ENCODE peak calls at places on chromosomes 6 and 20, in nine cellular contexts. B is upper lobe of left lung, H is Panc1, E is GM23338, L is breast epithelium, J is stomach, P is transverse colon, Y is SK-N-SH, T is H1. W is an unnamed sample.

GRCh38 chr20:45392733-45393132 is 14.6 kb upstream of the TP53TG5 start:
- DNase-seq in H (no peak), P (no peak), Y (no peak), B (no peak), J (no peak), E (peak), T (no peak), L (no peak), W (no peak)

GRCh38 chr20:36604952-36605308 is 649 bp upstream of the RAB5IF start:
- DNase-seq in P (peak), T (no peak), Y (peak), J (peak), E (peak), B (no peak), L (peak), H (no peak), W (peak)

GRCh38 chr6:153167026-153167891 is 36.2 kb upstream of the RGS17 start:
- DNase-seq in Y (no peak), P (no peak), T (no peak), B (no peak), E (no peak), J (no peak), H (peak), L (no peak), W (no peak)

GRCh38 chr6:15897063-15897934 is 231.6 kb upstream of the MYLIP start:
- DNase-seq in T (no peak), P (no peak), E (peak), B (no peak), L (no peak), Y (no peak), J (no peak), H (no peak), W (no peak)

GRCh38 chr6:34485321-34486060 is 19.6 kb downstream of the PACSIN1 start:
- DNase-seq in B (no peak), E (no peak), Y (peak), P (no peak), T (no peak), H (no peak), L (no peak), J (no peak), W (no peak)

GRCh38 chr6:20861479-20861878 is 327.2 kb downstream of the CDKAL1 start:
- DNase-seq in J (no peak), L (no peak), B (no peak), P (no peak), T (no peak), E (no peak), Y (peak), H (no peak), W (no peak)

GRCh38 chr6:144013486-144013909 is 5.4 kb upstream of the PLAGL1 start:
- DNase-seq in P (peak), E (peak), J (peak), B (no peak), L (peak), T (peak), Y (peak), H (peak), W (peak)

GRCh38 chr20:22446613-22447447 is 137.5 kb downstream of the FOXA2 start:
- DNase-seq in L (peak), P (no peak), Y (no peak), B (no peak), J (no peak), H (no peak), E (no peak), T (no peak), W (no peak)

GRCh38 chr20:11711214-11711613 is 206.5 kb upstream of the BTBD3 start:
- DNase-seq in Y (no peak), E (peak), H (no peak), L (no peak), J (no peak), P (no peak), T (no peak), B (no peak), W (no peak)

GRCh38 chr6:41097467-41098090 is 24.8 kb downstream of the NFYA start:
- DNase-seq in E (no peak), T (no peak), J (no peak), B (no peak), H (no peak), L (no peak), P (no peak), Y (no peak), W (no peak)

GRCh38 chr6:131728296-131728939 is 17.6 kb upstream of the CTAGE9 start:
- DNase-seq in P (no peak), J (no peak), E (no peak), L (no peak), Y (no peak), T (no peak), H (no peak), B (no peak), W (no peak)

GRCh38 chr6:165956874-165957273 is 210.8 kb downstream of the TBXT start:
- DNase-seq in J (no peak), E (no peak), B (no peak), H (no peak), Y (no peak), P (no peak), T (no peak), L (no peak), W (no peak)

GRCh38 chr6:167786859-167787675 is 39.6 kb upstream of the AFDN start:
- DNase-seq in P (no peak), Y (no peak), J (no peak), T (no peak), L (peak), H (no peak), B (no peak), E (no peak), W (no peak)

GRCh38 chr6:36306365-36306764 is 30.3 kb downstream of the BNIP5 start:
- DNase-seq in Y (no peak), H (no peak), J (no peak), B (no peak), L (no peak), P (no peak), E (no peak), T (no peak), W (no peak)

GRCh38 chr20:49620364-49621240 is 52.7 kb upstream of the PTGIS start:
- DNase-seq in H (no peak), Y (no peak), T (no peak), J (no peak), L (no peak), B (no peak), E (no peak), P (no peak), W (peak)

GRCh38 chr20:11796041-11796440 is 121.7 kb upstream of the BTBD3 start:
- DNase-seq in T (no peak), P (no peak), B (no peak), E (no peak), L (no peak), J (no peak), H (no peak), Y (no peak), W (no peak)

GRCh38 chr6:165661416-165662001 is 1.5 kb downstream of the PDE10A start:
- DNase-seq in B (peak), Y (peak), L (no peak), J (no peak), T (peak), P (no peak), H (no peak), E (no peak), W (no peak)

GRCh38 chr6:35736293-35736894 is 438 bp upstream of the ARMC12 start:
- DNase-seq in H (no peak), B (no peak), E (peak), T (peak), Y (peak), L (peak), P (peak), J (peak), W (peak)

GRCh38 chr20:37670426-37670825 is 23.4 kb upstream of the CTNNBL1 start:
- DNase-seq in L (no peak), Y (peak), T (no peak), P (peak), J (no peak), H (no peak), B (peak), E (no peak), W (no peak)

DNA sequence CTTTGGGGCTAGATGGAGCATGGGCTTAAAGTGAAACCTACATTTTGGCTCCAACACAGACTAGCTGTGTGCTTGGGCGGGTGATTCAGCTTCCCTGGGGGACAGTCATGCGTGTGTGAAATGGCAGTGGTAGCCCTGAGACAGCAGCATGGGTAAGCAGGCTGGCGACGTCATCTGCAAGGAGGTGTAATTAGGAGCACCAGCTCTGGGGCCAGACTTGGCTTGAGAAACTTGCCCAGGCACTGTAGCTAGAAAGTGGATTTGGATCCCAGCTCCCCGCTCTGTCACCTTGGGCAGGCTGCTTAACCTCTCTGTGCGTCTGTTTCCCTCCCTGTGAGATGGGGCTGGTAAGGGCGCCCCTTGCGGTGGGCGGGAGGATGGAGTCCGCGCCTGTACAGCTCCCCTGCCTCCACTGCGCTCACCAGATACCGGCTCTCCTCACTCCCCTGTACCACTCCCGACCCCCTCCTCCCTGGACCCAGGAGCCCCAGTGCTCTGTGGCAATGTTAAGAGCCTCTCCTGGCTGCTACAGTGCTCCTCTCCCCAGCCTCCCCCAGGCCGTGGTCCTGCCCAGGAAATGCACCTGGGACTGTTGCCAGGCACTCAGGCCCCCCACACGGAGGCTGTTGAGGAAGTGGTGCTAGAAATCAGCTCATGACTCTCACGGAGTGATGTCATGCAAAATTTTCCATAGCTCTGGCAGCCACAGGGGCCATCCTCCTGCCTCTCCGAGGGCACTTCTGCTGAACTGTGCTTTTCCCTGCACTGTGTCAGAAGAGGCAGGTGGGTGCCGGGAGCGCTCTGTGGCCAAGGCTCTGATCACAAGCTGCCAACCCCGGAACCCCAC is 44.6 kb downstream of the SYNJ2 start:
- DNase-seq in T (peak), J (peak), P (peak), L (peak), B (peak), H (no peak), Y (peak), E (peak), W (peak)
- TF ChIP-seq POLR2AphosphoS5 in T (no peak), J (peak), P (no peak), L (peak), B (peak), H (no peak), Y (peak), E (no peak), W (no peak)

GRCh38 chr6:111487656-111488055 is 4.6 kb upstream of the REV3L start:
- DNase-seq in Y (no peak), E (no peak), J (no peak), T (no peak), P (no peak), L (no peak), H (no peak), B (no peak), W (no peak)
- TF ChIP-seq POLR2AphosphoS5 in Y (no peak), E (no peak), J (peak), T (no peak), P (no peak), L (no peak), H (no peak), B (peak), W (no peak)

GRCh38 chr20:63100401-63100925 is 93.7 kb upstream of the BHLHE23 start:
- DNase-seq in P (peak), L (no peak), B (no peak), T (peak), H (no peak), J (no peak), Y (no peak), E (no peak), W (no peak)
- TF ChIP-seq POLR2AphosphoS5 in P (no peak), L (no peak), B (no peak), T (no peak), H (no peak), J (no peak), Y (no peak), E (no peak), W (no peak)

DNA sequence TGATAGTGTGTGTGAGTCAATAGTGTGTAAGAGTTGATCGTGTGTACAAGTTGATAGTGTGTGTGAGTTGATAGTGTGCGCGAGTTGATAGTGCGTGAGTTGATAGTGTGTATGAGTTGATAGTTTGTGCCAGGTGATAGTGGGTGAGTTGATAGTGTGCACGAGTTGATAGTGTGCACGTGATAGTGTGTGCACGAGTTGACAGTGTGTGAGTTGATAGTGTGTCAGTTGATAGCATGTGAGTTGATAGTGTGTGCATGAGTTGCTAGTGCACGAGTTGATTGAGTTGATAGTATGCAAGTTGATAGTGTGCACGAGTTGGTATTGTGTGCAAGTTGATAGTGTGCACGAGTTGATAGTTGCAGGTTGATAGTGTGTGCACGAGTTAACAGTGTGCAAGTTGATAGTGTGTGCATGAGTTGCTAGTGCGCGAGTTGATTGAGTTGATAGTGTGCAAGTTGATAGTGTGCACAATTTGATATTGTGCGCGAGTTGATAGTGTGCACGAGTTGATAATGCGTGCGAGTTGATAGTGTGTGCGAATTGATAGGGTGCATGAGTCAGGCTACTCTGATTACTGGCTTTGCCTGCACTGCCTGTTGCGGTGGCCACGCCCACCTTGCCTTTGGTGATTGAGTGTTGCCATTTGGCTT is 35.7 kb upstream of the IYD start:
- DNase-seq in B (no peak), Y (no peak), P (no peak), T (no peak), L (no peak), J (peak), H (no peak), E (no peak), W (no peak)
- TF ChIP-seq POLR2AphosphoS5 in B (no peak), Y (no peak), P (no peak), T (no peak), L (no peak), J (peak), H (no peak), E (no peak), W (no peak)

GRCh38 chr20:51310216-51310615 is 232.3 kb downstream of the NFATC2 start:
- DNase-seq in L (no peak), T (no peak), E (no peak), Y (no peak), J (no peak), B (no peak), P (no peak), H (no peak), W (no peak)
- TF ChIP-seq POLR2AphosphoS5 in L (no peak), T (no peak), E (no peak), Y (no peak), J (no peak), B (no peak), P (no peak), H (no peak), W (no peak)

GRCh38 chr6:150877928-150878327 is 12.4 kb downstream of the MTHFD1L start:
- DNase-seq in L (no peak), Y (no peak), T (no peak), E (no peak), P (peak), B (no peak), J (peak), H (no peak), W (no peak)
- TF ChIP-seq POLR2AphosphoS5 in L (no peak), Y (no peak), T (no peak), E (no peak), P (no peak), B (no peak), J (no peak), H (no peak), W (no peak)

GRCh38 chr6:157432231-157432630 is 51.2 kb downstream of the ZDHHC14 start:
- DNase-seq in H (no peak), L (no peak), E (no peak), T (no peak), P (no peak), B (no peak), Y (no peak), J (no peak), W (no peak)
- TF ChIP-seq POLR2AphosphoS5 in H (no peak), L (no peak), E (no peak), T (no peak), P (no peak), B (no peak), Y (no peak), J (no peak), W (no peak)

DNA sequence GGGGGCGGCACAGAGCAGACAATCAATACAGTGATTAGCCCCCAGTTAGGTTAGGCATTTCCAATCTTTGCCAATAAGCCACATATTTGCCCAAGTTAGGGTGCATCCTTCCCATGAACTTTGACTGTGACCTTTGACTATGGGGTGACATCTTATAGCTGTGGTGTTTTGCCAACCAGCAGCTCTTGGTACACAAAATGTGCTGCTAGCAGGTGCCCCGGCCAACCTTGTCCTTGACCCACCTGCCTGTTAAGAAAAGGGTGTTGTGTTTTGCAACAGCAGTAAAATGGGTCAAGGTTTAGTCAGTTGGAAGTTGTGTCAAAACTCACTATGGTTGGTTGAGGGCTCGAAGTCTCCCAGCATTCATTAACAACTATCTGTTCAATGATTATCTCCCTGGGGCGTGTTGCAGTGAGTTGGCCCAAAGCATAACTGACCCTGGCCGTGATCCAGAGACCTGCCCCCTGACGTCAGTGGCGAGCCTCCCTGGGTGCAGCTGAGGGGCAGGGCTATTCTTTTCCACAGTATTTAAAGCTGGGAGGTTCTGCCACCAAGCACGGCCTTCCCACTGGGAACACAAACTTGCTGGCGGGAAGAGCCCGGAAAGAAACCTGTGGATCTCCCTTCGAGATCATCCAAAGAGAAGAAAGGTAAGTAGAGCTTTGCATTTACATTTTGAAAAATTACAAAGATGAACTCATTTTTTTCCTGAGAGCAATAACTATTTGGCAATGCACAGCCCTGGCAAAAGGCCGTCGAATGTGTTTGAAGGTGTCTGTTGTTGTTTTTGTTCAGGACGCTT is at the start of gene PCK1:
- DNase-seq in Y (no peak), H (no peak), L (no peak), J (peak), E (no peak), P (peak), T (no peak), B (no peak), W (no peak)
- TF ChIP-seq POLR2AphosphoS5 in Y (no peak), H (no peak), L (no peak), J (peak), E (no peak), P (peak), T (no peak), B (no peak), W (no peak)

GRCh38 chr20:9359561-9360308 is 154.7 kb upstream of the LAMP5 start:
- DNase-seq in T (peak), Y (peak), H (peak), L (no peak), P (peak), J (peak), B (peak), E (peak), W (no peak)
- TF ChIP-seq POLR2AphosphoS5 in T (no peak), Y (no peak), H (no peak), L (no peak), P (no peak), J (no peak), B (no peak), E (no peak), W (no peak)

W was measured in GM12892.